ENCODE peak calls at places on chromosomes 5 and 9, in ten cellular contexts. S, Y, Q, F, J, O, U, M, L and Z are unnamed samples.

GRCh38 chr9:88303785-88304495 is 84.3 kb upstream of the SPIN1 start:
- DNase-seq in F (peak), Y (no peak), J (no peak), O (no peak), U (no peak), M (no peak), S (no peak), L (peak), Q (no peak), Z (no peak)

GRCh38 chr9:130681769-130682489 is 11.7 kb upstream of the EXOSC2 start:
- DNase-seq in Y (no peak), M (no peak), S (no peak), J (no peak), O (no peak), Q (peak), U (no peak), L (no peak), F (no peak), Z (no peak)

GRCh38 chr9:134930404-134930803 is 12.7 kb upstream of the FCN1 start:
- DNase-seq in S (no peak), Q (no peak), Y (no peak), U (no peak), J (no peak), L (no peak), F (no peak), M (no peak), O (no peak), Z (no peak)

GRCh38 chr9:133735415-133735775 is 2.8 kb downstream of the SARDH start:
- DNase-seq in M (no peak), F (no peak), S (no peak), U (no peak), L (peak), Q (peak), O (no peak), J (no peak), Y (no peak), Z (peak)

GRCh38 chr9:17810728-17811634 is 232.1 kb downstream of the SH3GL2 start:
- DNase-seq in U (peak), Q (peak), M (peak), Y (no peak), O (no peak), J (no peak), S (peak), L (no peak), F (peak), Z (no peak)

GRCh38 chr5:45113726-45114125 is 305.0 kb downstream of the MRPS30 start:
- DNase-seq in F (no peak), S (no peak), L (no peak), Q (no peak), J (no peak), U (no peak), O (peak), Y (no peak), M (no peak), Z (no peak)

GRCh38 chr5:132498686-132499271 is 8.2 kb upstream of the IRF1 start:
- DNase-seq in Q (no peak), Y (no peak), U (no peak), S (no peak), J (no peak), L (peak), O (no peak), F (peak), M (no peak), Z (no peak)

GRCh38 chr9:34176089-34176488 is 2.8 kb upstream of the UBAP1 start:
- DNase-seq in O (no peak), Y (no peak), U (no peak), Q (peak), M (no peak), S (no peak), F (peak), L (peak), J (no peak), Z (no peak)

GRCh38 chr9:109453210-109453842 is 44.8 kb downstream of the PTPN3 start:
- DNase-seq in U (no peak), Y (no peak), O (no peak), L (no peak), F (peak), J (no peak), M (no peak), Q (peak), S (no peak), Z (peak)

GRCh38 chr5:151262532-151262931 is 9.5 kb downstream of the GM2A start:
- DNase-seq in F (no peak), S (no peak), M (no peak), L (peak), Y (no peak), J (no peak), O (no peak), Q (no peak), U (no peak), Z (no peak)

GRCh38 chr5:151258771-151259170 is 5.8 kb downstream of the GM2A start:
- DNase-seq in M (no peak), L (peak), S (no peak), Q (no peak), Y (no peak), J (no peak), O (no peak), U (no peak), F (no peak), Z (no peak)

GRCh38 chr5:151267481-151268275 is 14.7 kb downstream of the GM2A start:
- DNase-seq in M (no peak), Y (no peak), Q (no peak), F (peak), J (no peak), U (no peak), L (no peak), O (no peak), S (no peak), Z (no peak)

GRCh38 chr5:151259931-151260330 is 6.9 kb downstream of the GM2A start:
- DNase-seq in F (no peak), M (no peak), J (no peak), L (peak), S (no peak), O (no peak), U (no peak), Y (no peak), Q (no peak), Z (no peak)

GRCh38 chr5:151264113-151264512 is 11.1 kb downstream of the GM2A start:
- DNase-seq in J (no peak), S (no peak), O (no peak), L (peak), Y (no peak), F (peak), U (no peak), Q (no peak), M (no peak), Z (no peak)
- TF ChIP-seq CTCF in J (no peak), S (no peak), O (no peak), L (no peak), Y (no peak), F (peak), U (no peak), Q (peak), M (no peak), Z (no peak)

DNA sequence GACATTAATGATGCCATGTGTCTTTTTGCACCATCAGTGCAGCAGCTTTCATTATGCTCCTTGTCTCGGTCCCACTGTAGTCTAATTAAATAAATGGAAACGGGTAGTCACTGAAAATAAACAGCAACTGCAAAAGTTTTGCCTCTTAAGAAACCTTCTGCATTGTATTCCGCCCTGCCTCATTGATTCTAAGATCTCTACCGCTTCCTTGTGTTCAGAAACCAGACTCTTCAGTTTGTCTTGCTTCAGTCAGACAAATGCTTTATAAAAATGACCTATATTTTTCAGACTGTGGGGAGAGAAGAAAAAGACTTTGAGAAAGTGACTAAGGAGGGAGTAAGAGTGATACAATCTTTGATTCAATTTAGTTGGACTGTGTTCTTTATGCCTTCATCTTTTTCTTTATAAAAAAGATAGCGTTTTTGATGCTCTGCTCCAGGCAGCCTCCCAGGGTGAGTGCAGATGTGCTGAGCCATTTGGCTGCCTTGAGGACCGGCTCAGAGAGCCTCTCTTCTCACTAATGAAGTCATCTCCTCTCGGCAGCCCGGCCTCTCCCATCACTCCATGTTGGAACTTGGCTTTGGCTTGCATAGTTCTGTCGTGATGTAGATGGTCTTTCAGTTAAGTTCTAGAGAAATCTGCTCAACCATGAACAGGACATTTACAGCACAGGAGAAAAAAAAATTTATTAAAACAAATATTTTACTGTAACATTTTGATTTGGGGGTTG is 4.1 kb upstream of the VCAN start:
- DNase-seq in O (no peak), J (peak), S (no peak), Q (no peak), F (peak), M (peak), U (peak), L (no peak), Y (no peak), Z (no peak)
- TF ChIP-seq CTCF in O (no peak), J (peak), S (no peak), Q (peak), F (no peak), M (no peak), U (peak), L (no peak), Y (no peak), Z (no peak)

GRCh38 chr5:59673438-59674058 is 220.0 kb downstream of the PDE4D start:
- DNase-seq in J (no peak), Y (no peak), U (no peak), Q (no peak), F (peak), O (no peak), L (no peak), M (no peak), S (no peak), Z (no peak)
- TF ChIP-seq CTCF in J (peak), Y (peak), U (peak), Q (peak), F (peak), O (peak), L (no peak), M (peak), S (peak), Z (peak)

GRCh38 chr5:23332650-23333251 is 174.7 kb upstream of the PRDM9 start:
- DNase-seq in F (peak), S (no peak), J (no peak), O (no peak), M (no peak), Y (no peak), L (no peak), Q (no peak), U (no peak), Z (no peak)
- TF ChIP-seq CTCF in F (peak), S (peak), J (peak), O (peak), M (no peak), Y (peak), L (no peak), Q (peak), U (peak), Z (peak)

DNA sequence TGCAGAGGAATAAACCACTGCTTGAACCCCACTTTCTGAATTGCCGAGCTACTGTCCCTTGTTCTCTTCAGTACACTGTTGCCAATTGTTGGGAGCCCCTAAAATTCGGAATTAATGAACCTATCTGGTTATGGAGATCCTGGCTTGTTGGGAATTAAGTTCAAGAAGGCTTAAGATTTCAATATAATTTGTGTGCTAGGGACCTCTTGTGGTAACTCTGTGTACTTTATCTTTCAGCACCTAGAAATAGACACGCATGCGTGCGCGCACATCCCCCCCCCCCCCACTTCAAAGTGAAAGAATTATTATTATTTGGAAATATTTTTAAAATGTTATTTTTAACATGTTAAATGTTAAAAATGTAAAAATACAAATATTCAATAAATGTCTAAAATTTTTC is 53.3 kb upstream of the FAM169A start:
- DNase-seq in L (no peak), M (no peak), J (no peak), Y (no peak), Q (peak), U (no peak), S (no peak), O (no peak), F (peak), Z (no peak)
- TF ChIP-seq CTCF in L (no peak), M (peak), J (peak), Y (peak), Q (peak), U (peak), S (peak), O (peak), F (peak), Z (peak)

GRCh38 chr9:94740191-94740874 is 13.8 kb downstream of the AOPEP start:
- DNase-seq in U (no peak), Q (no peak), M (no peak), L (no peak), F (no peak), S (no peak), O (no peak), J (no peak), Y (no peak), Z (no peak)
- TF ChIP-seq CTCF in U (no peak), Q (no peak), M (no peak), L (no peak), F (no peak), S (no peak), O (no peak), J (peak), Y (no peak), Z (no peak)

GRCh38 chr9:129384138-129384886 is 206.3 kb upstream of the IER5L start:
- DNase-seq in Y (no peak), Q (no peak), S (no peak), J (no peak), L (no peak), F (no peak), O (no peak), U (no peak), M (no peak), Z (no peak)

GRCh38 chr9:129383005-129383414 is 204.9 kb upstream of the IER5L start:
- DNase-seq in O (no peak), U (peak), Y (peak), Q (peak), L (no peak), J (peak), M (peak), F (peak), S (no peak), Z (no peak)

GRCh38 chr9:129384887-129385614 is 207.0 kb upstream of the IER5L start:
- DNase-seq in F (no peak), O (no peak), S (no peak), M (no peak), L (no peak), Q (no peak), J (no peak), Y (no peak), U (no peak), Z (no peak)

GRCh38 chr9:129382281-129383004 is 204.4 kb upstream of the IER5L start:
- DNase-seq in L (no peak), S (no peak), M (no peak), U (no peak), O (no peak), F (no peak), J (no peak), Y (no peak), Q (no peak), Z (no peak)

DNA sequence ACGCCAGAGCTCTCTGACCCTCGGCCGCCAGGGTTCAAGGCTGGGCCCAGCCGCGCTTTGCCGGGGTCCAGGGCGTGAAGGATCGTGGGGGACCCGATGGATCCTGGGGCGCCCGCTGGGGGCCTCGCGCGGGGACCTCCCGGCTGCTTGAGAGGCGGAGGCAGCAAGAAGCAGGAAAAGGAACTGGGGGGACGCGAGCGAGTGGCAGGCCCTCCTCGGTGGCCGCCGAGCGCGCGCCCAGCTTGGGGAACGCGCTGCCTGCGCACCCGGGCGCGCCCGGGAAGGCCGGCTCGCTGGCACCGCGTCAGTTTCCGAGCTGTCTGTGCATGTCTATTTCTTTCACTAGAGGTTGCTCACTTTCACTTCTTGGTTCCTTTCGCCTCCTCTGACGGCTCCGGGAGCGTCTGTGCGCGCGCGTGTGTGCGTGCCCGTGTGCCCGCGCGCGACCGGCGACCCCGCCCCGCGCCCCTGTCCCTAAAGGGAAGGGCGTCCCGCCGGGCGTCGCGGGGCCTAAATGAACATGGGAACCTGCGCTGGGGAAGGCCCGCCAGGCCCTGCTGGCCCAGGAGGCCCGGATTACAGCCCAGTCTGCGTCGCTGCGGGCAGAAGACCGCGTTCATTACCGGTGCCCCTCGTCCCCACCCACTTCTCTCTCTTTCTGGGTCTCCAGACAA is 205.5 kb upstream of the IER5L start:
- DNase-seq in M (peak), S (no peak), U (peak), F (peak), Q (peak), Y (peak), J (peak), L (peak), O (no peak), Z (no peak)
- TF ChIP-seq CTCF in M (no peak), S (no peak), U (peak), F (no peak), Q (peak), Y (peak), J (peak), L (no peak), O (no peak), Z (peak)